ENCODE peak calls at places on chromosomes 4 and X, in ten cellular contexts. I is adrenal gland, V is endothelial cell of umbilical vein, L is lower lobe of right lung, S is cardiac muscle cell, N is transverse colon, E is fibroblast of lung, T is neural progenitor cell, Z is right cardiac atrium, X is tibial artery. K is an unnamed sample.

GRCh38 chrX:103431316-103431715 is 55.0 kb downstream of the BEX3 start:
- DNase-seq in I (no peak), V (peak; percentile 4), L (no peak), S (no peak), N (no peak), E (peak; percentile 65), T (no peak), Z (no peak), X (no peak), K (no peak)

GRCh38 chrX:43756076-43756475 is 100.0 kb downstream of the MAOA start:
- DNase-seq in I (no peak), V (no peak), L (no peak), S (no peak), N (no peak), E (no peak), T (no peak), Z (peak; percentile 36), X (no peak), K (no peak)

GRCh38 chr4:47623916-47624554 is 139.0 kb downstream of the ATP10D start:
- DNase-seq in I (no peak), V (no peak), L (no peak), S (no peak), N (no peak), E (peak; percentile 80), T (no peak), Z (no peak), X (no peak), K (no peak)

GRCh38 chrX:129665916-129666644 is 11.3 kb upstream of the APLN start:
- DNase-seq in I (peak; percentile 65), V (peak; percentile 87), L (no peak), S (no peak), N (no peak), E (peak; percentile 83), T (no peak), Z (no peak), X (no peak), K (no peak)

GRCh38 chr4:173436149-173436579 is 37.2 kb upstream of the SCRG1 start:
- DNase-seq in I (no peak), V (no peak), L (no peak), S (no peak), N (no peak), E (peak; percentile 92), T (peak; percentile 6), Z (no peak), X (no peak), K (no peak)

GRCh38 chr4:140726776-140727500 is 29.2 kb downstream of the TBC1D9 start:
- DNase-seq in I (no peak), V (peak; percentile 77), L (no peak), S (no peak), N (no peak), E (peak; percentile 70), T (no peak), Z (no peak), X (no peak), K (no peak)

GRCh38 chr4:22787753-22788389 is 95.1 kb downstream of the GBA3 start:
- DNase-seq in I (no peak), V (no peak), L (no peak), S (no peak), N (no peak), E (peak; percentile 17), T (no peak), Z (no peak), X (no peak), K (no peak)

GRCh38 chrX:152819732-152820131 is 10.8 kb downstream of the CETN2 start:
- DNase-seq in I (no peak), V (no peak), L (no peak), S (no peak), N (no peak), E (peak; percentile 38), T (no peak), Z (no peak), X (no peak), K (no peak)

GRCh38 chr4:185772391-185773093 is 39.5 kb downstream of the SORBS2 start:
- DNase-seq in I (no peak), V (peak; percentile 56), L (no peak), S (no peak), N (no peak), E (no peak), T (no peak), Z (no peak), X (no peak), K (no peak)

GRCh38 chr4:102438873-102439614 is 62.1 kb upstream of the NFKB1 start:
- DNase-seq in I (no peak), V (peak; percentile 77), L (no peak), S (no peak), N (no peak), E (peak; percentile 79), T (no peak), Z (no peak), X (no peak), K (no peak)

GRCh38 chr4:102437111-102437510 is 64.0 kb upstream of the NFKB1 start:
- DNase-seq in I (no peak), V (no peak), L (no peak), S (no peak), N (no peak), E (no peak), T (no peak), Z (no peak), X (no peak), K (no peak)

GRCh38 chr4:102439835-102440234 is 61.3 kb upstream of the NFKB1 start:
- DNase-seq in I (no peak), V (peak; percentile 11), L (no peak), S (peak; percentile 11), N (no peak), E (peak; percentile 72), T (no peak), Z (no peak), X (no peak), K (no peak)

GRCh38 chr4:102440498-102440897 is 60.7 kb upstream of the NFKB1 start:
- DNase-seq in I (no peak), V (no peak), L (no peak), S (no peak), N (no peak), E (no peak), T (no peak), Z (no peak), X (no peak), K (no peak)

DNA sequence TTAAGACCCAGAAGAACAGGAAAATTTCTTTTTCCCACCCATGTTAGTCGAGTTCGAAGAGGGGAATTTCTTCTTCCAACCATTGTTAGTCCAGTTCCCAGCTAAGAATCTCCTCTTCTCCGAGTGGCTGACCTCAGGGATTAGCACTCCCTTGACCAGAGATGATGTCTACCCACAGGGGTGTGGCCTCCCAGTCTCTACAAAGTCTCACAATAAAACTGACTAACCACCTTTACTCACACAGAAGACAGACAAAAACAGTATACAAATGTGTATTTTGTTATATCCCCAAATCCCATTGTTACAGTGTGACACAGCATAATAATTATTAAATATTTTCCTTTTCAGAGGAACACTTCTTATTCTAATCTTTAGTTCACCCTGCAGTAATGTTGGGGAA is 62.8 kb upstream of the NFKB1 start:
- DNase-seq in I (no peak), V (no peak), L (no peak), S (no peak), N (no peak), E (peak; percentile 22), T (no peak), Z (no peak), X (no peak), K (no peak)
- H3K27ac ChIP-seq in I (no peak overlapping the region), V (no peak overlapping the region), L (no peak overlapping the region), S (no peak overlapping the region), N (peak overlapping the region; percentile 3), E (no peak overlapping the region), T (no peak overlapping the region), Z (no peak overlapping the region), X (no peak overlapping the region), K (peak overlapping the region; percentile 86)

GRCh38 chr4:6856391-6856790 is 53.2 kb upstream of the TBC1D14 start:
- DNase-seq in I (no peak), V (no peak), L (no peak), S (no peak), N (no peak), E (no peak), T (no peak), Z (no peak), X (no peak), K (no peak)

GRCh38 chr4:6854098-6854744 is 55.4 kb upstream of the TBC1D14 start:
- DNase-seq in I (no peak), V (no peak), L (no peak), S (no peak), N (no peak), E (no peak), T (no peak), Z (no peak), X (no peak), K (no peak)

GRCh38 chr4:6857009-6857882 is 52.4 kb upstream of the TBC1D14 start:
- DNase-seq in I (no peak), V (no peak), L (no peak), S (no peak), N (no peak), E (no peak), T (no peak), Z (no peak), X (no peak), K (no peak)

GRCh38 chr4:6858997-6859396 is 50.6 kb upstream of the TBC1D14 start:
- DNase-seq in I (no peak), V (no peak), L (no peak), S (no peak), N (no peak), E (no peak), T (no peak), Z (no peak), X (no peak), K (no peak)

DNA sequence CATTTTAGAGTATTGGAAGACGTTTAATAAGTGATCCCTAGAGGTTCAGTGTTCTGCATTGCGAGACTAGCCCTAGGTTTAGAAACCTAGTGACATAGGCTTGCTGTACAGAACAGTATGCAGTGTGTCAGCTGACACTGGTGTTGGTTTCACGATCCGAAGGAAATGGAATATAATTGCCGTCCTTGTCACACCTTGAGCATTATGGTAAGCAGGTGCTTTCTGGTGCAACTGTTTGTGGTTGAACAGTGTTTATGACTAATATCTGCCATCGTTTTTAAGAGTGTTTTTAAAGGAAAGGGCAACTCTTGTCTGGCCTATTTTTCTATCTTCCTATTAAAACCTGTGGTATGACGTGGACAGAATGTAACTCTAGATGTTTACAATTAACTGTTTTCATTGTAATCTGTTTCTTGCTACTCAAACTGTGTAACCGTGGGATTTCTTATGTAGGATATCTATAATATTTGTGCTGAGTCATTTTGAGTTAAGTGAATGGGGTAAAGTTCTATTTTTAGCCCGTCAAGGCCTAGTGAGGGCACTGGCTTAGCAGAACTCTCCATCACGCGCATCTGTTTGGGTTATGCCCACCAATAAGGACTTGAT is 53.8 kb upstream of the TBC1D14 start:
- DNase-seq in I (peak; percentile 38), V (peak; percentile 27), L (no peak), S (peak; percentile 61), N (no peak), E (peak; percentile 77), T (no peak), Z (no peak), X (no peak), K (no peak)
- H3K4me1 ChIP-seq in I (peaks cover 24% of the 10 kb centered on the region), V (peaks cover 7% of the 10 kb centered on the region), L (peaks cover 13% of the 10 kb centered on the region), S (peaks cover 17% of the 10 kb centered on the region), N (no peaks in the 10 kb centered on the region), E (peaks cover 4% of the 10 kb centered on the region), T (no peaks in the 10 kb centered on the region), Z (peaks cover 4% of the 10 kb centered on the region), X (peaks cover 24% of the 10 kb centered on the region), K (peaks cover 18% of the 10 kb centered on the region)

GRCh38 chr4:38076153-38076669 is 116.0 kb downstream of the PTTG2 start:
- DNase-seq in I (no peak), V (no peak), L (no peak), S (no peak), N (no peak), E (no peak), T (no peak), Z (no peak), X (no peak), K (no peak)
- H3K27ac ChIP-seq in I (no peak overlapping the region), V (no peak overlapping the region), L (peak overlapping the region; percentile 66), S (no peak overlapping the region), N (peak overlapping the region; percentile 75), E (no peak overlapping the region), T (no peak overlapping the region), Z (peak overlapping the region; percentile 56), X (peak overlapping the region; percentile 20), K (no peak overlapping the region)

GRCh38 chr4:39341075-39341725 is 25.0 kb downstream of the RFC1 start:
- DNase-seq in I (peak; percentile 60), V (no peak), L (no peak), S (no peak), N (no peak), E (no peak), T (no peak), Z (no peak), X (no peak), K (peak; percentile 78)
- H3K4me1 ChIP-seq in I (peaks cover 39% of the 10 kb centered on the region), V (no peaks in the 10 kb centered on the region), L (peaks cover 28% of the 10 kb centered on the region), S (no peaks in the 10 kb centered on the region), N (no peaks in the 10 kb centered on the region), E (no peaks in the 10 kb centered on the region), T (no peaks in the 10 kb centered on the region), Z (no peaks in the 10 kb centered on the region), X (no peaks in the 10 kb centered on the region), K (peaks cover 40% of the 10 kb centered on the region)